ENCODE peak calls at places on chromosomes 6 and 20, in six cellular contexts. One of them, this sample, is unnamed.

GRCh38 chr6:97778290-97779038 is 495.4 kb upstream of the MMS22L start:
- DNase-seq in stomach: no peak
- DNase-seq in A549: no peak
- DNase-seq in left kidney: no peak
- DNase-seq in stimulated activated CD4-positive, alpha-beta T cell treated with anti-CD3 and anti-CD28 coated beads, Interleukin-2, amount 100 ng/mL, for 48 hours: no peak
- DNase-seq in stimulated activated CD8-positive, alpha-beta memory T cell treated with anti-CD3 and anti-CD28 coated beads, Interleukin-12 subunit alpha, Interleukin-12 subunit beta, amount 100 ng/mL, for 4 hours: no peak
- DNase-seq in this sample: no peak

GRCh38 chr6:111566873-111567517 is 38.7 kb downstream of the TRAF3IP2 start:
- DNase-seq in stimulated activated CD8-positive, alpha-beta memory T cell treated with anti-CD3 and anti-CD28 coated beads, Interleukin-12 subunit alpha, Interleukin-12 subunit beta, amount 100 ng/mL, for 4 hours: no peak
- DNase-seq in stimulated activated CD4-positive, alpha-beta T cell treated with anti-CD3 and anti-CD28 coated beads, Interleukin-2, amount 100 ng/mL, for 48 hours: peak
- DNase-seq in stomach: no peak
- DNase-seq in left kidney: peak
- DNase-seq in A549: no peak
- DNase-seq in this sample: no peak

GRCh38 chr6:141483561-141484061 is 649.1 kb upstream of the GJE1 start:
- DNase-seq in stomach: no peak
- DNase-seq in stimulated activated CD8-positive, alpha-beta memory T cell treated with anti-CD3 and anti-CD28 coated beads, Interleukin-12 subunit alpha, Interleukin-12 subunit beta, amount 100 ng/mL, for 4 hours: peak
- DNase-seq in left kidney: peak
- DNase-seq in A549: peak
- DNase-seq in stimulated activated CD4-positive, alpha-beta T cell treated with anti-CD3 and anti-CD28 coated beads, Interleukin-2, amount 100 ng/mL, for 48 hours: peak
- DNase-seq in this sample: peak

GRCh38 chr20:13400453-13400852 is 179.4 kb downstream of the ISM1 start:
- DNase-seq in left kidney: no peak
- DNase-seq in stimulated activated CD4-positive, alpha-beta T cell treated with anti-CD3 and anti-CD28 coated beads, Interleukin-2, amount 100 ng/mL, for 48 hours: no peak
- DNase-seq in A549: no peak
- DNase-seq in stomach: no peak
- DNase-seq in stimulated activated CD8-positive, alpha-beta memory T cell treated with anti-CD3 and anti-CD28 coated beads, Interleukin-12 subunit alpha, Interleukin-12 subunit beta, amount 100 ng/mL, for 4 hours: no peak
- DNase-seq in this sample: no peak

GRCh38 chr6:156589281-156589680 is 187.9 kb upstream of the ARID1B start:
- DNase-seq in stimulated activated CD4-positive, alpha-beta T cell treated with anti-CD3 and anti-CD28 coated beads, Interleukin-2, amount 100 ng/mL, for 48 hours: no peak
- DNase-seq in stomach: no peak
- DNase-seq in left kidney: no peak
- DNase-seq in stimulated activated CD8-positive, alpha-beta memory T cell treated with anti-CD3 and anti-CD28 coated beads, Interleukin-12 subunit alpha, Interleukin-12 subunit beta, amount 100 ng/mL, for 4 hours: no peak
- DNase-seq in A549: no peak
- DNase-seq in this sample: no peak

GRCh38 chr6:7974932-7975763 is 64.6 kb upstream of the TXNDC5 start:
- DNase-seq in stimulated activated CD4-positive, alpha-beta T cell treated with anti-CD3 and anti-CD28 coated beads, Interleukin-2, amount 100 ng/mL, for 48 hours: no peak
- DNase-seq in left kidney: peak
- DNase-seq in stomach: peak
- DNase-seq in A549: peak
- DNase-seq in stimulated activated CD8-positive, alpha-beta memory T cell treated with anti-CD3 and anti-CD28 coated beads, Interleukin-12 subunit alpha, Interleukin-12 subunit beta, amount 100 ng/mL, for 4 hours: no peak
- DNase-seq in this sample: no peak

GRCh38 chr6:163579880-163580295 is 165.4 kb downstream of the QKI start:
- DNase-seq in A549: no peak
- DNase-seq in stimulated activated CD8-positive, alpha-beta memory T cell treated with anti-CD3 and anti-CD28 coated beads, Interleukin-12 subunit alpha, Interleukin-12 subunit beta, amount 100 ng/mL, for 4 hours: no peak
- DNase-seq in left kidney: peak
- DNase-seq in stomach: no peak
- DNase-seq in stimulated activated CD4-positive, alpha-beta T cell treated with anti-CD3 and anti-CD28 coated beads, Interleukin-2, amount 100 ng/mL, for 48 hours: no peak
- DNase-seq in this sample: no peak

GRCh38 chr20:24718696-24719095 is 230.4 kb upstream of the CST7 start:
- DNase-seq in A549: no peak
- DNase-seq in stimulated activated CD4-positive, alpha-beta T cell treated with anti-CD3 and anti-CD28 coated beads, Interleukin-2, amount 100 ng/mL, for 48 hours: no peak
- DNase-seq in stomach: no peak
- DNase-seq in stimulated activated CD8-positive, alpha-beta memory T cell treated with anti-CD3 and anti-CD28 coated beads, Interleukin-12 subunit alpha, Interleukin-12 subunit beta, amount 100 ng/mL, for 4 hours: no peak
- DNase-seq in left kidney: no peak
- DNase-seq in this sample: no peak

GRCh38 chr20:33477386-33478234 is 12.3 kb upstream of the CBFA2T2 start:
- DNase-seq in stomach: peak
- DNase-seq in stimulated activated CD4-positive, alpha-beta T cell treated with anti-CD3 and anti-CD28 coated beads, Interleukin-2, amount 100 ng/mL, for 48 hours: no peak
- DNase-seq in left kidney: peak
- DNase-seq in stimulated activated CD8-positive, alpha-beta memory T cell treated with anti-CD3 and anti-CD28 coated beads, Interleukin-12 subunit alpha, Interleukin-12 subunit beta, amount 100 ng/mL, for 4 hours: no peak
- DNase-seq in A549: no peak
- DNase-seq in this sample: no peak

This sample was measured in natural killer cell.